ENCODE peak calls at places on chromosomes 6 and 20, in five cellular contexts. One of them, this sample, is unnamed.
A peak's percentile ranks its signal among the peaks of the same experiment; 100 is the strongest.

GRCh38 chr6:16396497-16397319 is 158.3 kb downstream of the GMPR start:
- DNase-seq in AG04450: no peak
- DNase-seq in fibroblast of lung: no peak
- DNase-seq in cardiac muscle cell: no peak
- DNase-seq in aorta: no peak
- DNase-seq in this sample: no peak

GRCh38 chr6:104940881-104941693 is 15.8 kb upstream of the LIN28B start:
- DNase-seq in AG04450: no peak
- DNase-seq in fibroblast of lung: peak; percentile 44
- DNase-seq in aorta: peak; percentile 76
- DNase-seq in cardiac muscle cell: peak; percentile 53
- DNase-seq in this sample: peak; percentile 63

GRCh38 chr20:45506927-45507820 is 8.2 kb downstream of the SPINT3 start:
- DNase-seq in cardiac muscle cell: no peak
- DNase-seq in aorta: no peak
- DNase-seq in AG04450: no peak
- DNase-seq in fibroblast of lung: no peak
- DNase-seq in this sample: no peak

GRCh38 chr6:105810105-105810921 is 275.8 kb upstream of the PRDM1 start:
- DNase-seq in cardiac muscle cell: peak; percentile 25
- DNase-seq in fibroblast of lung: peak; percentile 91
- DNase-seq in AG04450: peak; percentile 43
- DNase-seq in aorta: no peak
- DNase-seq in this sample: peak; percentile 27

GRCh38 chr20:57614490-57615471 is 5.4 kb downstream of the ZBP1 start:
- DNase-seq in AG04450: no peak
- DNase-seq in fibroblast of lung: no peak
- DNase-seq in cardiac muscle cell: no peak
- DNase-seq in aorta: no peak
- DNase-seq in this sample: peak; percentile 30

GRCh38 chr6:47168176-47168575 is 126.0 kb upstream of the ADGRF1 start:
- DNase-seq in AG04450: peak; percentile 89
- DNase-seq in fibroblast of lung: peak; percentile 96
- DNase-seq in aorta: no peak
- DNase-seq in cardiac muscle cell: peak; percentile 96
- DNase-seq in this sample: peak; percentile 66

GRCh38 chr6:72464791-72465691 is 156.8 kb upstream of the KCNQ5 start:
- DNase-seq in fibroblast of lung: peak; percentile 51
- DNase-seq in cardiac muscle cell: peak; percentile 57
- DNase-seq in AG04450: peak; percentile 23
- DNase-seq in aorta: no peak
- DNase-seq in this sample: no peak

GRCh38 chr6:113434641-113435040 is 422.5 kb upstream of the MARCKS start:
- DNase-seq in fibroblast of lung: no peak
- DNase-seq in AG04450: no peak
- DNase-seq in cardiac muscle cell: no peak
- DNase-seq in aorta: no peak
- DNase-seq in this sample: no peak

GRCh38 chr6:89385156-89385667 is 26.9 kb downstream of the RRAGD start:
- DNase-seq in cardiac muscle cell: peak; percentile 46
- DNase-seq in AG04450: no peak
- DNase-seq in fibroblast of lung: no peak
- DNase-seq in aorta: no peak
- DNase-seq in this sample: peak; percentile 81

GRCh38 chr6:13767121-13767794 is 47.1 kb downstream of the MCUR1 start:
- DNase-seq in AG04450: no peak
- DNase-seq in cardiac muscle cell: peak; percentile 40
- DNase-seq in aorta: peak; percentile 80
- DNase-seq in fibroblast of lung: peak; percentile 46
- DNase-seq in this sample: peak; percentile 70

GRCh38 chr6:148329568-148330299 is 12.9 kb upstream of the SASH1 start:
- DNase-seq in cardiac muscle cell: peak; percentile 86
- DNase-seq in AG04450: peak; percentile 45
- DNase-seq in aorta: no peak
- DNase-seq in fibroblast of lung: peak; percentile 86
- DNase-seq in this sample: no peak

GRCh38 chr6:76490456-76490855 is 418.0 kb upstream of the IMPG1 start:
- DNase-seq in AG04450: no peak
- DNase-seq in aorta: no peak
- DNase-seq in cardiac muscle cell: peak; percentile 4
- DNase-seq in fibroblast of lung: no peak
- DNase-seq in this sample: no peak

GRCh38 chr6:10194816-10195639 is 219.8 kb downstream of the TFAP2A start:
- DNase-seq in AG04450: no peak
- DNase-seq in fibroblast of lung: no peak
- DNase-seq in cardiac muscle cell: no peak
- DNase-seq in aorta: no peak
- DNase-seq in this sample: no peak
- H3K27ac ChIP-seq in AG04450: no peak overlapping the region
- H3K27ac ChIP-seq in fibroblast of lung: no peak overlapping the region
- H3K27ac ChIP-seq in cardiac muscle cell: no peak overlapping the region
- H3K27ac ChIP-seq in aorta: no peak overlapping the region
- H3K27ac ChIP-seq in this sample: no peak overlapping the region

GRCh38 chr20:43752561-43753301 is 25.9 kb upstream of the GTSF1L start:
- DNase-seq in aorta: no peak
- DNase-seq in cardiac muscle cell: peak; percentile 94
- DNase-seq in AG04450: no peak
- DNase-seq in fibroblast of lung: peak; percentile 89
- DNase-seq in this sample: no peak
- H3K27ac ChIP-seq in aorta: no peak overlapping the region
- H3K27ac ChIP-seq in cardiac muscle cell: no peak overlapping the region
- H3K27ac ChIP-seq in AG04450: no peak overlapping the region
- H3K27ac ChIP-seq in fibroblast of lung: peak overlapping the region; percentile 4
- H3K27ac ChIP-seq in this sample: no peak overlapping the region

GRCh38 chr6:37143585-37143984 is 26.4 kb upstream of the PIM1 start:
- DNase-seq in fibroblast of lung: no peak
- DNase-seq in AG04450: no peak
- DNase-seq in cardiac muscle cell: no peak
- DNase-seq in aorta: no peak
- DNase-seq in this sample: no peak
- H3K27ac ChIP-seq in fibroblast of lung: peak overlapping the region; percentile 74
- H3K27ac ChIP-seq in AG04450: peak overlapping the region; percentile 95
- H3K27ac ChIP-seq in cardiac muscle cell: no peak overlapping the region
- H3K27ac ChIP-seq in aorta: no peak overlapping the region
- H3K27ac ChIP-seq in this sample: no peak overlapping the region

GRCh38 chr20:38833154-38833856 is 27.8 kb downstream of the PPP1R16B start:
- DNase-seq in cardiac muscle cell: no peak
- DNase-seq in aorta: no peak
- DNase-seq in AG04450: no peak
- DNase-seq in fibroblast of lung: no peak
- DNase-seq in this sample: no peak
- H3K27ac ChIP-seq in cardiac muscle cell: no peak overlapping the region
- H3K27ac ChIP-seq in aorta: no peak overlapping the region
- H3K27ac ChIP-seq in AG04450: no peak overlapping the region
- H3K27ac ChIP-seq in fibroblast of lung: no peak overlapping the region
- H3K27ac ChIP-seq in this sample: no peak overlapping the region

DNA sequence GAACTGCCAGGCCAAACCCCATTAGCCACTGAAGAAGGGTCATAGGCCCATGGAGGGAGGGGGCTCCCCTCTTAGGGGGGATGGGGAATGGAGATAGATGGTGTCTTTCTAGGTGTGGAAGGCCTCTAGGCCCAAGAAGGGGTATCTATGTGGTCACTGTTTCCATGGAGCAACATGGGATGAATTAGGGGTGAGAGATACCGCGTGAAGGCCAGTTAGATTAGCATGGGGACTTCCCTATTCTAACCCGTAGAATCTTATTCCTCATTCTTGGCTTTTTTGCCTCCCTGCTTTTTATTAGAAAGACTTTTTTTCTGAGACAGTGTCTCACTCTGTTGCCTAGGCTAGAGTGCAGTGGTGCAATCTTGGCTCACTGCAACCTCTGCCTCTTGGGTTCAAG is 3.2 kb downstream of the RAB44 start:
- DNase-seq in aorta: no peak
- DNase-seq in AG04450: no peak
- DNase-seq in cardiac muscle cell: no peak
- DNase-seq in fibroblast of lung: no peak
- DNase-seq in this sample: peak; percentile 4
- H3K27ac ChIP-seq in aorta: no peak overlapping the region
- H3K27ac ChIP-seq in AG04450: no peak overlapping the region
- H3K27ac ChIP-seq in cardiac muscle cell: no peak overlapping the region
- H3K27ac ChIP-seq in fibroblast of lung: no peak overlapping the region
- H3K27ac ChIP-seq in this sample: no peak overlapping the region

DNA sequence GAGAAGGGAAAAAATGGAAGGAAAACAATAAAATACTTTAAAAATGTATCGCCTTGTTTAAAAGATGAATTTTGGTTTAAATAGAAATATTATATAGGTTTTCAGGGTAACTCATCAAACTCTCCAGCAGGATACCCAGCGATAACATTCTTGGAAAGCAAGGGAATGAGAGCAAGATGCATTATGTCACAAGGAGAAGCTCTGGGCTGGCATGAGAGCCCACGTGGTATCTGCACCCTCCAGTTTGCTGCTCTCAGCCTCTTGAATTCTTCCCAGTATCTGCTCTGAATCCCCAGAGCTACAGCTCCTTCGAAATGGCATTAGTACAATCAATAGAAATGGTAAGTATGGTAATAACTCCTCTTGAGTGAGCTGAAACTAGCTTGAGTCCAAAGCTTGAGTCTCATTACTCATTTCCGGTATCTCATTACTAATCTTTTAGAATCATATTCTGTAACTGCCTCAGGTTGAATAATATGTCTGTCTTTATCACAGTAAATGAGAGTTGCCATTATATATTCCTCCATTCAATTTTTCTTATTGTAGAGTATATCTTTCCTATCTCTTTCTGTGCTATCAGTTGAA is 4.9 kb upstream of the TMEM242 start:
- DNase-seq in cardiac muscle cell: no peak
- DNase-seq in fibroblast of lung: no peak
- DNase-seq in aorta: no peak
- DNase-seq in AG04450: no peak
- DNase-seq in this sample: no peak
- H3K27ac ChIP-seq in cardiac muscle cell: no peak overlapping the region
- H3K27ac ChIP-seq in fibroblast of lung: no peak overlapping the region
- H3K27ac ChIP-seq in aorta: no peak overlapping the region
- H3K27ac ChIP-seq in AG04450: no peak overlapping the region
- H3K27ac ChIP-seq in this sample: peak overlapping the region; percentile 79

DNA sequence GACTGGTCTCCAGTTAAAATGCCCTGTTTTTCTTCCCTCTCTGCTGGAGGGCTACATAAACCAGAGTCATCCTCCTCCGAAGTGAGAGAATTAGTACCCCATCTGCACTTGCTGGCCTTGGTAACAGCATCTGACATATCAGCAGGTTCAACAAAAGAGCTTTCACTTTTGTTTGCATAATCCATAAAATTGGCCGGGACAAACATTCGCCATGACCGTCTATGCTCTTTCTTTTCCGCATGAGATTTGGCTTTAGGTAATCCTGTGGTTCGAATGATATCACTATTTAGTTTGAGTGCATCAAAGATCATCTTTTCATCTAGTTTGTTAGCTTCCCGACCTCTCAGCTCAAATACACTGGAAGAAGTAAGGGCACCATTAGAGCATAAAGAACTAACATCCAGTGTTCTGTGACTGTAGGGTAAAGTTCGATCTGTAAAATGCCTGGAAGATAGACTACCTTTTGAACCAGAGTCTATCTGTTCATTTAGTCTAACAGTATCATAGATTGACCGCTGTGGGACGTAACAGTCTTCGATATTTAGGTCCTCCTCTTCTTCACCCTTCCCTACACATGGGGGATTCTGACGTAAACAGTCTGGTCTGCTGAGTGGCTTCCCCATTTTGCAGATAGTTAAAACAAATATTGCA is 101.6 kb downstream of the DST start:
- DNase-seq in aorta: no peak
- DNase-seq in cardiac muscle cell: no peak
- DNase-seq in AG04450: no peak
- DNase-seq in fibroblast of lung: peak; percentile 68
- DNase-seq in this sample: no peak
- H3K27ac ChIP-seq in aorta: peak overlapping the region; percentile 41
- H3K27ac ChIP-seq in cardiac muscle cell: no peak overlapping the region
- H3K27ac ChIP-seq in AG04450: peak overlapping the region; percentile 0
- H3K27ac ChIP-seq in fibroblast of lung: peak overlapping the region; percentile 91
- H3K27ac ChIP-seq in this sample: peak overlapping the region; percentile 80

This sample was measured in psoas muscle.